ENCODE peak calls at places on chromosomes 13 and 19, in seven cellular contexts. W is HFF-Myc; Y is ascending aorta; C is CD8-positive, alpha-beta T cell; U is lower lobe of right lung; G is bronchial epithelial cell; L is breast epithelium. A is an unnamed sample.

GRCh38 chr19:4636151-4636717 is 3.1 kb upstream of the TNFAIP8L1 start:
- DNase-seq in Y (peak; percentile 80), L (peak; percentile 67), W (no peak), U (peak; percentile 79), G (no peak), C (peak; percentile 53), A (peak; percentile 45)

GRCh38 chr13:30978981-30979956 is 46.8 kb downstream of the TEX26 start:
- DNase-seq in C (no peak), Y (no peak), W (no peak), G (no peak), L (no peak), U (peak; percentile 66), A (no peak)

GRCh38 chr13:75647126-75647784 is 11.1 kb downstream of the LMO7 start:
- DNase-seq in W (no peak), C (no peak), Y (no peak), G (peak; percentile 52), U (no peak), L (no peak), A (no peak)

GRCh38 chr19:41025871-41026270 is 34.8 kb downstream of the CYP2B6 start:
- DNase-seq in L (no peak), W (no peak), C (no peak), Y (no peak), G (no peak), U (no peak), A (no peak)

GRCh38 chr19:38452430-38453366 is 19.2 kb downstream of the RYR1 start:
- DNase-seq in W (no peak), Y (no peak), C (no peak), U (no peak), L (no peak), G (no peak), A (no peak)

GRCh38 chr19:35044317-35045117 is 3.0 kb downstream of the HPN start:
- DNase-seq in W (peak; percentile 33), L (no peak), Y (no peak), U (no peak), G (peak; percentile 49), C (peak; percentile 39), A (peak; percentile 75)

GRCh38 chr13:52949744-52950143 is 78.9 kb upstream of the OLFM4 start:
- DNase-seq in L (no peak), C (no peak), Y (no peak), U (no peak), G (no peak), W (no peak), A (no peak)

GRCh38 chr19:16888629-16889371 is at the start of gene F2RL3:
- DNase-seq in Y (no peak), L (no peak), W (no peak), U (peak; percentile 72), G (no peak), C (no peak), A (no peak)

GRCh38 chr13:37700887-37701286 is 102.3 kb upstream of the POSTN start:
- DNase-seq in W (no peak), Y (no peak), G (no peak), C (no peak), L (no peak), U (no peak), A (no peak)

GRCh38 chr19:56405062-56405461 is 930 bp downstream of the ZNF583 start:
- DNase-seq in W (no peak), L (no peak), C (no peak), U (no peak), Y (no peak), G (no peak), A (no peak)

GRCh38 chr13:43054803-43055802 is 31.7 kb downstream of the DNAJC15 start:
- DNase-seq in U (no peak), C (no peak), G (peak; percentile 56), Y (no peak), L (no peak), W (peak; percentile 20), A (no peak)

GRCh38 chr19:42191855-42192254 is 25.6 kb downstream of the DEDD2 start:
- DNase-seq in W (peak; percentile 51), U (no peak), G (peak; percentile 98), Y (no peak), C (no peak), L (no peak), A (no peak)

GRCh38 chr13:82341116-82341515 is 1541.2 kb downstream of the SLITRK1 start:
- DNase-seq in U (no peak), Y (no peak), W (no peak), L (no peak), G (no peak), C (no peak), A (no peak)

GRCh38 chr13:43377149-43377548 is 353.8 kb downstream of the DNAJC15 start:
- DNase-seq in G (no peak), L (no peak), U (no peak), W (no peak), C (no peak), Y (no peak), A (no peak)

GRCh38 chr13:29589234-29589633 is 6.3 kb downstream of the SLC7A1 start:
- DNase-seq in C (no peak), Y (no peak), G (no peak), U (no peak), L (no peak), W (no peak), A (no peak)

GRCh38 chr13:43058318-43058674 is 34.9 kb downstream of the DNAJC15 start:
- DNase-seq in G (peak; percentile 94), W (peak; percentile 79), U (no peak), Y (no peak), L (no peak), C (no peak), A (no peak)

GRCh38 chr19:4916292-4917082 is 7.2 kb downstream of the UHRF1 start:
- DNase-seq in Y (no peak), C (peak; percentile 19), U (no peak), G (no peak), L (no peak), W (no peak), A (no peak)

GRCh38 chr13:112454648-112455334 is 78.6 kb downstream of the SPACA7 start:
- DNase-seq in U (no peak), Y (no peak), L (no peak), W (no peak), C (no peak), G (no peak), A (no peak)

DNA sequence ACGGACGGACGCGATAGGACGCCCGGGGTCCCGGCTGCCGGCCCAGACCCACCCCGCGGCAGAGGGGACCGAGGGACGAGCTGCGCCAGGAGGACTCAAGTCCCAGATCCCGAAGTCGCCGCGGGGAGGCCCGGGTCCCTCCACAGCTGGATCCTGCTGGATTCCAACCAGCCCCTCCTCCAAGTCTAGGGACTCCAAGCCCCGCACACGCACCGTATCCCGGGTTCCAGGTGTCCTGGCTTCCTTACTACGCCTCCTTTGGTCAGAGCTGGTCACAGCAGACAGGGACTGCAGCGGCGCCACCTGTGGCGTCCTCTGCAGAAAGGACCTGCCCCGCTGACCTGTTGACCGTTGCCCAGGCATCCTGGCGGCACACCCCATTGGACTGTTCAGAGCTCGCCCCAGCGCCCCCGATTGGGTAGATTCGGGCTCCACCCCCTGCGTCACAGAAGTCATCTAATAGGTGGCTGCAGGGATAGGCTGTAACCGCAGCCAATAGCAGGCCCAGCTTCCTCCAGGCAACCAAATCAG is 29.0 kb upstream of the ZNF709 start:
- DNase-seq in W (no peak), C (no peak), Y (no peak), L (no peak), G (no peak), U (peak; percentile 45), A (no peak)
- TF ChIP-seq CTCF in W (no peak), C (no peak), Y (no peak), L (no peak), G (no peak), U (no peak), A (no peak)

DNA sequence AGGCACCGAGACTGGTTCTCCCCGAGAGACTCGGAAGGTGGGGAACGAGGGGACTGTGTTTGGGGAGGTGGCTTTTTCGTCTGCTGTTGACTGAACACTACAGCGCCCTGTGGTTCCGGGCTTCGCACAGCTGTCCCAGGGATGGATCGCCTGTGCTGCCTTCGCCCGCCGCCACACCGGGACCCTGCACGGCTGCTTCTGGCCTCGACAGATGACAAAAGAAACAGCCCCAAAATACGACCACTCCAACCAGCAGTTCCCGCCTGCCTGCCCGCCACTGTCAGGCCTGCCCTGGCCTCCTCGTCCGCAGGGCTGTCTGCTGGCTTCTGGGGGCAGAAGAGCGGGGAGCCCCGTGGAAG is 13.3 kb upstream of the GNA15 start:
- DNase-seq in C (no peak), L (no peak), G (no peak), U (no peak), Y (no peak), W (no peak), A (no peak)
- TF ChIP-seq CTCF in C (no peak), L (no peak), G (no peak), U (no peak), Y (no peak), W (no peak), A (no peak)

GRCh38 chr13:33109801-33110200 is 93.6 kb downstream of the KL start:
- DNase-seq in U (no peak), C (no peak), Y (no peak), L (no peak), W (no peak), G (no peak), A (no peak)
- TF ChIP-seq CTCF in U (no peak), C (no peak), Y (no peak), L (no peak), W (peak; percentile 34), G (no peak), A (no peak)

GRCh38 chr13:109871018-109871370 is 84.6 kb upstream of the IRS2 start:
- DNase-seq in L (no peak), U (no peak), Y (no peak), G (peak; percentile 70), W (no peak), C (no peak), A (no peak)

GRCh38 chr13:109867766-109868165 is 81.4 kb upstream of the IRS2 start:
- DNase-seq in G (peak; percentile 71), C (no peak), U (no peak), W (no peak), Y (no peak), L (no peak), A (no peak)

GRCh38 chr13:109870281-109871017 is 84.1 kb upstream of the IRS2 start:
- DNase-seq in Y (no peak), W (no peak), U (no peak), G (no peak), C (no peak), L (no peak), A (no peak)

GRCh38 chr13:109868583-109869311 is 82.4 kb upstream of the IRS2 start:
- DNase-seq in C (no peak), U (no peak), G (peak; percentile 71), Y (no peak), L (no peak), W (no peak), A (no peak)

DNA sequence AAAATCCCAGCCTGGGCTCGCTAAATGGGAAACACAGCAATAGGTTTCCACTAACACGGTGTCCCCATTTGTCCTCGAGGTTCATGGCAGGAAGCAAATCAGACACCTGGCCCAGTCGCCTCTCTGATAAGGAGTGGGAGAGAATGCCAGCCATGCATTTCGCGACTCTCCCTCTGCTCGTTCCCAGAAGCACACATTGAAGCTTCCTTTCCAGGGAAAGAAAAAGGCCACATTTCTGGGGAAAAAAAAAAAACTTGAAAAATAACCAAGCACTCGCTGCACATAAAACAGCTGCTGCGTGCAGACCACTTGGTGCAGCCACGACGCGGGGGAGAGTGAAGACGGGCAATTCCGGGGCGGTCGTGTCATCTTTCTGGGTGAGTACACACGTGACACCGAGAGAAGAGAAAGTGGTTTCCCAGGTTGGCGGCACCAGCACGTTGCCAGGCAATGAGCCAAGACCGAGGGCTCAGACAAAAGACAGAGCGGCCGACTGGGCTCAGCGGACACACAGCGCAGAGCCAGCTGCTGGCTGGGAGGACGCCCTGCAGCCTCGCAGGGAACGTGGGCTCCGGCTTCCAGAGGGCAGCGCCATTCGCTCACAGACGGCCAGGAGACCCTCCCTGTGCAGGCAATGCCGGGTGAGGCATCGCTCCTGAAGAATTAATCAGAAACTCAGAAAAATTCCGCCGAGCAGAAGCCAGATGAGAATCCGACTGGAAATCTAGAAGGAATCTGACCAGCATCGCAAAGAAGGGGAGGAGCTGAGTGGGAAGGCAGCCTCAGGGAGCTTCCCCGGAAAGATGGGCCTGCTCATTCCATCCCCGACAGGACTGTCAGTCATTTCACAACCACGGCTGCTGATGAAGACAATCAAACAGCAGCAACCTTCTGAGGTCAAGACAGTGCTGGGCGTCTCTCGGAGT is 83.2 kb upstream of the IRS2 start:
- DNase-seq in C (no peak), G (peak; percentile 22), Y (peak; percentile 85), U (peak; percentile 75), L (peak; percentile 84), W (peak; percentile 52), A (no peak)
- TF ChIP-seq CTCF in C (no peak), G (no peak), Y (peak; percentile 33), U (peak; percentile 30), L (no peak), W (peak; percentile 30), A (no peak)

A was measured in omental fat pad.